ENCODE peak calls at places on chromosome 18, in ten cellular contexts. J is lower leg skin, N is Calu3, V is AG10803, C is heart left ventricle, B is foreskin keratinocyte, O is heart right ventricle, G is AG09319, T is A549, Q is astrocyte of the cerebellum. M is an unnamed sample.

GRCh38 chr18:61736168-61736567 is 156.6 kb downstream of the RNF152 start:
- DNase-seq in B (no peak), Q (no peak), J (no peak), C (no peak), G (no peak), V (no peak), O (no peak), T (no peak), N (no peak), M (no peak)

GRCh38 chr18:41599529-41599928 is 355.5 kb upstream of the PIK3C3 start:
- DNase-seq in J (no peak), Q (no peak), O (no peak), C (no peak), T (no peak), N (no peak), G (no peak), V (no peak), B (no peak), M (no peak)

GRCh38 chr18:44826418-44827259 is 146.0 kb downstream of the SETBP1 start:
- DNase-seq in O (peak; percentile 88), Q (peak; percentile 100), J (peak; percentile 87), C (peak; percentile 79), G (peak; percentile 79), V (peak; percentile 95), N (peak; percentile 41), B (peak; percentile 44), T (peak; percentile 66), M (no peak)

GRCh38 chr18:62279561-62279960 is 45.5 kb upstream of the TNFRSF11A start:
- DNase-seq in C (no peak), O (no peak), B (no peak), G (no peak), Q (no peak), N (no peak), T (no peak), J (no peak), V (no peak), M (no peak)

GRCh38 chr18:51196811-51197660 is 445 bp downstream of the MEX3C start:
- DNase-seq in V (peak; percentile 62), G (no peak), Q (no peak), N (peak; percentile 47), J (peak; percentile 48), O (peak; percentile 74), T (peak; percentile 24), C (peak; percentile 76), B (no peak), M (peak; percentile 30)

GRCh38 chr18:64134044-64134757 is 14.7 kb downstream of the LINC00305 start:
- DNase-seq in O (no peak), C (no peak), T (peak; percentile 3), N (peak; percentile 8), V (no peak), Q (peak; percentile 77), J (no peak), B (no peak), G (no peak), M (no peak)

GRCh38 chr18:76457957-76458356 is 37.1 kb downstream of the ZNF516 start:
- DNase-seq in N (no peak), B (no peak), J (no peak), G (no peak), V (no peak), T (no peak), Q (no peak), C (peak; percentile 6), O (no peak), M (no peak)

GRCh38 chr18:67783215-67783946 is 266.9 kb upstream of the DSEL start:
- DNase-seq in N (no peak), Q (peak; percentile 49), G (peak; percentile 41), J (no peak), O (no peak), V (peak; percentile 87), C (no peak), T (peak; percentile 20), B (peak; percentile 79), M (no peak)

GRCh38 chr18:79470547-79470946 is 74.8 kb downstream of the NFATC1 start:
- DNase-seq in T (no peak), B (no peak), G (no peak), O (no peak), J (no peak), N (no peak), Q (no peak), V (no peak), C (no peak), M (no peak)

DNA sequence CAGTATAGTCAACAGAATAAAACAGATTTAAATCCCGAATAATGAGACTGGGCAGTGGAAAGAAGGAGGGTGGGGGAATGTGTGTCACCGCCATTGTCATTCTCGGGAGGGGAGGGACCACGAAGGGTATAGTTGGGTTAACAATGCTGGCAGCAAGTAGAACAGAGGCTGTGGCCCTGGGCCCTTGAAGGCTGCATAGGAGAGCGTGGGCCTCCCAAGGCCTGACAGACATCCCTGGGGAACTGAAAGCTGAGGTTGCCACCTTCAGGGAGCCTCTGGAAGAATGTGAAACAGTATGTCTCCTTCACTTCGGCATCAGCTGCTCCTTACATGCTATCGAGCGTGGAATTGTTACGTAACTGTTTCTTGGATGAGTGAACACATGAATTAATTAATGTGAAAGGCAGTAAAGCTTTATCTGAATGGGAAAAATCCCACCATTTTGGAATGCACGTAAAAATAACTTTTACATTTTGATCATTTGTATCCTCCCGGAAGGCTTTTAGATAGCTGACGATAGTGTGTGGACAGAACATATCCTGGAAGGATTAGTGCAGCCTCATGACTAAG is 92.8 kb upstream of the TTC39C start:
- DNase-seq in O (no peak), B (no peak), V (no peak), Q (no peak), N (no peak), C (no peak), G (no peak), T (no peak), J (no peak), M (no peak)
- TF ChIP-seq CTCF in O (no peak), B (peak; percentile 5), V (no peak), Q (no peak), N (no peak), C (no peak), G (no peak), T (no peak), J (no peak), M (no peak)

GRCh38 chr18:3664563-3665178 is 214.7 kb downstream of the TGIF1 start:
- DNase-seq in B (no peak), O (no peak), T (peak; percentile 54), C (no peak), G (no peak), V (no peak), Q (no peak), J (no peak), N (peak; percentile 48), M (peak; percentile 24)
- TF ChIP-seq CTCF in B (peak; percentile 19), O (no peak), T (no peak), C (no peak), G (no peak), V (no peak), Q (no peak), J (no peak), N (no peak), M (peak; percentile 48)

GRCh38 chr18:65260030-65260429 is 490.8 kb upstream of the CDH7 start:
- DNase-seq in V (no peak), Q (no peak), G (no peak), O (no peak), J (no peak), T (no peak), N (no peak), C (no peak), B (no peak), M (no peak)

GRCh38 chr18:65257157-65257556 is 493.7 kb upstream of the CDH7 start:
- DNase-seq in G (no peak), C (no peak), J (no peak), N (no peak), T (no peak), O (no peak), Q (no peak), V (no peak), B (no peak), M (no peak)

GRCh38 chr18:65259403-65259802 is 491.4 kb upstream of the CDH7 start:
- DNase-seq in B (no peak), G (no peak), O (no peak), C (no peak), Q (no peak), V (no peak), N (no peak), J (no peak), T (no peak), M (no peak)

GRCh38 chr18:65255417-65255816 is 495.4 kb upstream of the CDH7 start:
- DNase-seq in V (no peak), O (no peak), Q (no peak), B (no peak), G (no peak), N (no peak), T (no peak), J (no peak), C (no peak), M (no peak)
- TF ChIP-seq CTCF in V (no peak), O (no peak), Q (no peak), B (no peak), G (no peak), N (no peak), T (no peak), J (no peak), C (no peak), M (no peak)

GRCh38 chr18:58861853-58862252 is 2.8 kb upstream of the ZNF532 start:
- DNase-seq in J (no peak), B (no peak), Q (no peak), G (no peak), C (no peak), V (no peak), N (no peak), O (no peak), T (no peak), M (no peak)

GRCh38 chr18:58862404-58862803 is 2.3 kb upstream of the ZNF532 start:
- DNase-seq in O (no peak), T (no peak), G (no peak), N (no peak), C (no peak), Q (no peak), J (no peak), B (no peak), V (no peak), M (no peak)

GRCh38 chr18:58862851-58863538 is 1.7 kb upstream of the ZNF532 start:
- DNase-seq in G (no peak), C (peak; percentile 39), Q (no peak), B (no peak), O (peak; percentile 42), T (peak; percentile 45), J (no peak), N (no peak), V (peak; percentile 72), M (peak; percentile 33)

GRCh38 chr18:58865009-58865345 is 300 bp downstream of the ZNF532 start:
- DNase-seq in Q (no peak), B (no peak), J (no peak), O (no peak), N (no peak), G (no peak), T (no peak), C (no peak), V (no peak), M (no peak)

DNA sequence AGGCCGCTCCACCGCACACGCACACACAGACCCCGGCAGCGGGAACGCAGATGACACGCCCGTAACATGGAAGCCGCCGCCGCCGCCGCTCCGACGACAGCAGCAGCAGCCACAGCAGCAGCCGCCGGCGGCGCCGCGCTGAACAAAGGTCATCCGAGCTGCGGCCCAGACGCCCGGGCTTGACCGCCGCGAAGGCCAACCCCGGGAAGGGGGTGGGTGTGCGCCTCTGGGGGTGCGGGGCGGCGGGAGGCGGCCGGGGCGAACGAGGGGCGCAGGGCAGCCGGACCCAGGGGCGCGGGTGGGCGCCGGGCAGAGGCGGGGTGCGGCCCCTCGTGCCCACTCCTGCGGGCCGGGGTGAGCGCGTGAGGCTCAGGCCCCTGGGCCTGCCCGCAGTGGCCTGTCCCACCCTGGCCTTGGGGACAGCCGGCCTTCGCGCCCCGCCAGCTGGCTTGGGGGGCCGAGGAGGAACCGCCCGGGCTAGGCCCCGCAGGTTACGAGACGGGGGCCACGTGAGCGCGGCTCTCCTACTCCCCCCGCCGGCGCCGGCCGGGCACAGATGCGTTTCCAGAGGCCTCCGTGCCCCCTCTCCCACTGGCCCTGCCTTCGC is 1.0 kb upstream of the ZNF532 start:
- DNase-seq in T (peak; percentile 44), V (no peak), C (peak; percentile 59), G (no peak), N (peak; percentile 61), J (no peak), Q (no peak), O (peak; percentile 32), B (no peak), M (peak; percentile 46)
- TF ChIP-seq CTCF in T (no peak), V (no peak), C (no peak), G (no peak), N (no peak), J (no peak), Q (no peak), O (no peak), B (no peak), M (no peak)

M was measured in neural crest cell.